ENCODE peak calls at places on chromosomes 6 and 20, in nine cellular contexts. One of them, this sample, is unnamed.

GRCh38 chr6:150195996-150196417 is 53.2 kb downstream of the PPP1R14C start:
- DNase-seq in endothelial cell: no peak
- DNase-seq in Peyer's patch: peak
- DNase-seq in A549: no peak
- DNase-seq in GM13977: no peak
- DNase-seq in fibroblast of lung: no peak
- DNase-seq in esophagus muscularis mucosa: no peak
- DNase-seq in mesothelial cell of epicardium: no peak
- DNase-seq in fibroblast of mammary gland: peak
- DNase-seq in this sample: no peak

GRCh38 chr20:62741191-62741676 is 32.6 kb downstream of the NTSR1 start:
- DNase-seq in endothelial cell: peak
- DNase-seq in Peyer's patch: no peak
- DNase-seq in A549: no peak
- DNase-seq in GM13977: no peak
- DNase-seq in fibroblast of lung: no peak
- DNase-seq in esophagus muscularis mucosa: no peak
- DNase-seq in mesothelial cell of epicardium: peak
- DNase-seq in fibroblast of mammary gland: no peak
- DNase-seq in this sample: no peak

GRCh38 chr6:119071576-119071975 is 6.9 kb downstream of the FAM184A start:
- DNase-seq in endothelial cell: no peak
- DNase-seq in Peyer's patch: peak
- DNase-seq in A549: no peak
- DNase-seq in GM13977: no peak
- DNase-seq in fibroblast of lung: no peak
- DNase-seq in esophagus muscularis mucosa: no peak
- DNase-seq in mesothelial cell of epicardium: no peak
- DNase-seq in fibroblast of mammary gland: no peak
- DNase-seq in this sample: no peak

GRCh38 chr6:40845588-40845987 is 193.4 kb downstream of the UNC5CL start:
- DNase-seq in endothelial cell: peak
- DNase-seq in Peyer's patch: no peak
- DNase-seq in A549: peak
- DNase-seq in GM13977: no peak
- DNase-seq in fibroblast of lung: peak
- DNase-seq in esophagus muscularis mucosa: no peak
- DNase-seq in mesothelial cell of epicardium: no peak
- DNase-seq in fibroblast of mammary gland: peak
- DNase-seq in this sample: no peak

GRCh38 chr6:155418017-155418749 is 37.5 kb downstream of the NOX3 start:
- DNase-seq in endothelial cell: no peak
- DNase-seq in Peyer's patch: peak
- DNase-seq in A549: no peak
- DNase-seq in GM13977: peak
- DNase-seq in fibroblast of lung: peak
- DNase-seq in esophagus muscularis mucosa: no peak
- DNase-seq in mesothelial cell of epicardium: no peak
- DNase-seq in fibroblast of mammary gland: peak
- DNase-seq in this sample: no peak

GRCh38 chr6:116304538-116305097 is 24.9 kb upstream of the TSPYL1 start:
- DNase-seq in endothelial cell: no peak
- DNase-seq in Peyer's patch: no peak
- DNase-seq in A549: no peak
- DNase-seq in GM13977: no peak
- DNase-seq in fibroblast of lung: no peak
- DNase-seq in esophagus muscularis mucosa: no peak
- DNase-seq in mesothelial cell of epicardium: no peak
- DNase-seq in fibroblast of mammary gland: no peak
- DNase-seq in this sample: no peak

GRCh38 chr6:46014511-46015118 is 1.0 kb downstream of the CLIC5 start:
- DNase-seq in endothelial cell: peak
- DNase-seq in Peyer's patch: peak
- DNase-seq in A549: no peak
- DNase-seq in GM13977: no peak
- DNase-seq in fibroblast of lung: no peak
- DNase-seq in esophagus muscularis mucosa: no peak
- DNase-seq in mesothelial cell of epicardium: no peak
- DNase-seq in fibroblast of mammary gland: no peak
- DNase-seq in this sample: no peak

GRCh38 chr20:13336308-13337089 is 115.4 kb downstream of the ISM1 start:
- DNase-seq in endothelial cell: no peak
- DNase-seq in Peyer's patch: no peak
- DNase-seq in A549: peak
- DNase-seq in GM13977: no peak
- DNase-seq in fibroblast of lung: no peak
- DNase-seq in esophagus muscularis mucosa: no peak
- DNase-seq in mesothelial cell of epicardium: no peak
- DNase-seq in fibroblast of mammary gland: no peak
- DNase-seq in this sample: no peak

GRCh38 chr20:34377072-34377847 is 14.2 kb downstream of the ITCH start:
- DNase-seq in endothelial cell: no peak
- DNase-seq in Peyer's patch: peak
- DNase-seq in A549: no peak
- DNase-seq in GM13977: peak
- DNase-seq in fibroblast of lung: no peak
- DNase-seq in esophagus muscularis mucosa: no peak
- DNase-seq in mesothelial cell of epicardium: no peak
- DNase-seq in fibroblast of mammary gland: no peak
- DNase-seq in this sample: no peak

GRCh38 chr6:157460182-157460999 is 79.4 kb downstream of the ZDHHC14 start:
- DNase-seq in endothelial cell: no peak
- DNase-seq in Peyer's patch: no peak
- DNase-seq in A549: no peak
- DNase-seq in GM13977: peak
- DNase-seq in fibroblast of lung: no peak
- DNase-seq in esophagus muscularis mucosa: peak
- DNase-seq in mesothelial cell of epicardium: no peak
- DNase-seq in fibroblast of mammary gland: no peak
- DNase-seq in this sample: no peak

GRCh38 chr20:38665886-38666285 is 58.4 kb upstream of the SLC32A1 start:
- DNase-seq in endothelial cell: no peak
- DNase-seq in Peyer's patch: no peak
- DNase-seq in A549: no peak
- DNase-seq in GM13977: no peak
- DNase-seq in fibroblast of lung: no peak
- DNase-seq in esophagus muscularis mucosa: no peak
- DNase-seq in mesothelial cell of epicardium: no peak
- DNase-seq in fibroblast of mammary gland: no peak
- DNase-seq in this sample: no peak

GRCh38 chr6:18477301-18477941 is 90.3 kb downstream of the RNF144B start:
- DNase-seq in endothelial cell: no peak
- DNase-seq in Peyer's patch: no peak
- DNase-seq in A549: no peak
- DNase-seq in GM13977: no peak
- DNase-seq in fibroblast of lung: no peak
- DNase-seq in esophagus muscularis mucosa: no peak
- DNase-seq in mesothelial cell of epicardium: no peak
- DNase-seq in fibroblast of mammary gland: peak
- DNase-seq in this sample: no peak

GRCh38 chr20:10660661-10661060 is 13.1 kb downstream of the JAG1 start:
- DNase-seq in endothelial cell: no peak
- DNase-seq in Peyer's patch: no peak
- DNase-seq in A549: no peak
- DNase-seq in GM13977: no peak
- DNase-seq in fibroblast of lung: no peak
- DNase-seq in esophagus muscularis mucosa: no peak
- DNase-seq in mesothelial cell of epicardium: no peak
- DNase-seq in fibroblast of mammary gland: no peak
- DNase-seq in this sample: no peak

GRCh38 chr6:29505808-29506207 is 18.1 kb upstream of the MAS1L start:
- DNase-seq in endothelial cell: no peak
- DNase-seq in Peyer's patch: no peak
- DNase-seq in A549: no peak
- DNase-seq in GM13977: no peak
- DNase-seq in fibroblast of lung: no peak
- DNase-seq in esophagus muscularis mucosa: peak
- DNase-seq in mesothelial cell of epicardium: no peak
- DNase-seq in fibroblast of mammary gland: no peak
- DNase-seq in this sample: no peak

GRCh38 chr20:51176846-51177245 is 153.9 kb upstream of the KCNG1 start:
- DNase-seq in endothelial cell: no peak
- DNase-seq in Peyer's patch: no peak
- DNase-seq in A549: no peak
- DNase-seq in GM13977: no peak
- DNase-seq in fibroblast of lung: no peak
- DNase-seq in esophagus muscularis mucosa: no peak
- DNase-seq in mesothelial cell of epicardium: no peak
- DNase-seq in fibroblast of mammary gland: no peak
- DNase-seq in this sample: no peak

GRCh38 chr6:88211446-88211845 is 45.3 kb upstream of the CNR1 start:
- DNase-seq in endothelial cell: no peak
- DNase-seq in Peyer's patch: no peak
- DNase-seq in A549: no peak
- DNase-seq in GM13977: no peak
- DNase-seq in fibroblast of lung: no peak
- DNase-seq in esophagus muscularis mucosa: no peak
- DNase-seq in mesothelial cell of epicardium: no peak
- DNase-seq in fibroblast of mammary gland: no peak
- DNase-seq in this sample: no peak

GRCh38 chr6:38417521-38417920 is 222.2 kb downstream of the BTBD9 start:
- DNase-seq in endothelial cell: no peak
- DNase-seq in Peyer's patch: no peak
- DNase-seq in A549: no peak
- DNase-seq in GM13977: no peak
- DNase-seq in fibroblast of lung: no peak
- DNase-seq in esophagus muscularis mucosa: no peak
- DNase-seq in mesothelial cell of epicardium: no peak
- DNase-seq in fibroblast of mammary gland: no peak
- DNase-seq in this sample: no peak

GRCh38 chr6:122580731-122581130 is 29.5 kb upstream of the PKIB start:
- DNase-seq in endothelial cell: no peak
- DNase-seq in Peyer's patch: no peak
- DNase-seq in A549: no peak
- DNase-seq in GM13977: no peak
- DNase-seq in fibroblast of lung: no peak
- DNase-seq in esophagus muscularis mucosa: no peak
- DNase-seq in mesothelial cell of epicardium: no peak
- DNase-seq in fibroblast of mammary gland: peak
- DNase-seq in this sample: no peak
- TF ChIP-seq CTCF in endothelial cell: no peak
- TF ChIP-seq CTCF in Peyer's patch: no peak
- TF ChIP-seq CTCF in A549: no peak
- TF ChIP-seq CTCF in GM13977: no peak
- TF ChIP-seq CTCF in fibroblast of lung: no peak
- TF ChIP-seq CTCF in esophagus muscularis mucosa: no peak
- TF ChIP-seq CTCF in mesothelial cell of epicardium: no peak
- TF ChIP-seq CTCF in fibroblast of mammary gland: peak
- TF ChIP-seq CTCF in this sample: no peak

DNA sequence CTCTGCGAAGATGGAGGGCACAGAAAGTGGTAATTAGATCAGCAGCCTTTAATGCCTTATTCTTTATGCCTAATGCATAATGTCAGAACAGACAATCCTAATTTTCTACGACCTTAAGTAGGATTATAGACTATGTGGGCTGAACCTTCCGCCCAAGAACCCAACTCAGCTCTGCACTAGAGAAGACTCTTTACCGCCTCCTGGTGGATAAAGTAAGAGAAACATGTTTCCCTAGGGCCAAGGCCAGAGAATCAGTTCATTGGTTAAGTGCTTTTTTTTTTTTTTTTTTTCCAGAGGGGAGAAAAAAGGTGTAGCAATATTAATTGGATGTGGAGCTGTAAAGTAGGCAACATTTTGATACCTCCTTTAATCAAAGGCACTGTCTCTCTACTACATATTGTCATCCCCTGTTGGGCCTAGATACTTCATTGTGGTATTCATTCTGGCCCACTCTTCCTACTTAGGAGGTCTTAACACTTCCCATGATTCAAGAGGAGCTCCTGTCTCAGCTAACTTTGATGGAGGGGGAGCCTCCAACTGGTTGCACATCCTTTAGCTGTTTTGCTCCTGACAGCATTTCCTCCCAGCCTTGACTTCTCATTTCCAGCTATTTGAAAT is 124.9 kb upstream of the NRN1 start:
- DNase-seq in endothelial cell: peak
- DNase-seq in Peyer's patch: no peak
- DNase-seq in A549: peak
- DNase-seq in GM13977: peak
- DNase-seq in fibroblast of lung: no peak
- DNase-seq in esophagus muscularis mucosa: no peak
- DNase-seq in mesothelial cell of epicardium: no peak
- DNase-seq in fibroblast of mammary gland: peak
- DNase-seq in this sample: no peak
- TF ChIP-seq CTCF in endothelial cell: peak
- TF ChIP-seq CTCF in Peyer's patch: peak
- TF ChIP-seq CTCF in A549: peak
- TF ChIP-seq CTCF in GM13977: peak
- TF ChIP-seq CTCF in fibroblast of lung: peak
- TF ChIP-seq CTCF in esophagus muscularis mucosa: peak
- TF ChIP-seq CTCF in mesothelial cell of epicardium: peak
- TF ChIP-seq CTCF in fibroblast of mammary gland: peak
- TF ChIP-seq CTCF in this sample: peak

DNA sequence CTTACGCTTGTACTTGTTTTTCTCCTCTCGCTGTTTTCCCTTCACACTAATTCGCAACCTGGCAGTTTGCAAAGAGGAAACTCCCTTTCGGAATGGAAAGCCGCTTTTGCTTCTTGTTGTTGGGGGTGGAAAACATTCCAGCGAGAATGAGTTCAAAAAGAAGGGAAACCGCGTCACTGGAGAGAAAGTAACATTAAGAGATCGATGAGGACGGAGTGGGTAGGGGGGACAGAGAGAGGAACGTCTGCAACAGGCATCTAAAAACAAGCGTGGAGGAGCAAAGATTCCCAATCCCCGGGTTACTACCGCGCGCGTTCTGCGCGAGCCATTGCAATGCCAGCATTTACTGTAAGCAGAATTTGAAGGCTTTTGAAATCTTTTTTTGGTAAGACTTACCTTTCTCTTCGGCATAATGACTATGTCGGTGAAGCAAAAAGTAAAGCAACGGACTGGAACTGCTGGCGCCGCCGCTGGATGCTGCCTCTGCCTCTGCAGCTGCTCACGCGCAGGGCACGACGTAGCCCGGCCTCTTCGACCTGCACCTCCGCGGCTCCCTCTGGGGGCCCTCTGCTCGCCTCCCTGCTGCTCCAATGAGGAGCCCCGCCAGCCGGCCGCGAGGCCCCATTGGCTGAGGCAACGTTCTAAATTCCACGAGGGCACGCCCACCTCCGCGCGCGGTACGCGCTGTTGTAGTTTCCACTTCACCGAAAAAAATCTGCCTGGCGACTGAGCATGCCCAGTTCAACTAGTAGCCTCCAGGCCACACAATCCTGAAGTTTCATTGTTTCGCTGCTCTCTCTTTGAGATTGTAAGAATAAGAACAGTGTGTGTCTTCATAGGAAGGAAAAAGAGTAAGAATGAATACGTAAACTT is at the start of gene HMGN3:
- DNase-seq in endothelial cell: peak
- DNase-seq in Peyer's patch: peak
- DNase-seq in A549: peak
- DNase-seq in GM13977: peak
- DNase-seq in fibroblast of lung: peak
- DNase-seq in esophagus muscularis mucosa: peak
- DNase-seq in mesothelial cell of epicardium: peak
- DNase-seq in fibroblast of mammary gland: peak
- DNase-seq in this sample: peak
- TF ChIP-seq CTCF in endothelial cell: no peak
- TF ChIP-seq CTCF in Peyer's patch: peak
- TF ChIP-seq CTCF in A549: no peak
- TF ChIP-seq CTCF in GM13977: peak
- TF ChIP-seq CTCF in fibroblast of lung: peak
- TF ChIP-seq CTCF in esophagus muscularis mucosa: peak
- TF ChIP-seq CTCF in mesothelial cell of epicardium: no peak
- TF ChIP-seq CTCF in fibroblast of mammary gland: no peak
- TF ChIP-seq CTCF in this sample: no peak

GRCh38 chr6:26045046-26045938 is 41.9 kb upstream of the HFE start:
- DNase-seq in endothelial cell: peak
- DNase-seq in Peyer's patch: peak
- DNase-seq in A549: peak
- DNase-seq in GM13977: peak
- DNase-seq in fibroblast of lung: peak
- DNase-seq in esophagus muscularis mucosa: peak
- DNase-seq in mesothelial cell of epicardium: no peak
- DNase-seq in fibroblast of mammary gland: peak
- DNase-seq in this sample: peak
- TF ChIP-seq CTCF in endothelial cell: no peak
- TF ChIP-seq CTCF in Peyer's patch: peak
- TF ChIP-seq CTCF in A549: no peak
- TF ChIP-seq CTCF in GM13977: peak
- TF ChIP-seq CTCF in fibroblast of lung: no peak
- TF ChIP-seq CTCF in esophagus muscularis mucosa: no peak
- TF ChIP-seq CTCF in mesothelial cell of epicardium: no peak
- TF ChIP-seq CTCF in fibroblast of mammary gland: no peak
- TF ChIP-seq CTCF in this sample: no peak